ENCODE peak calls at places on chromosomes 5 and 9, in five cellular contexts. C, L, A, E and H are unnamed samples.

GRCh38 chr5:42715791-42716190 is 40.8 kb upstream of the CCDC152 start:
- DNase-seq in C (no peak), L (no peak), A (no peak), E (no peak), H (no peak)

GRCh38 chr5:87233122-87233521 is 34.6 kb upstream of the RASA1 start:
- DNase-seq in C (no peak), L (no peak), A (no peak), E (no peak), H (no peak)

GRCh38 chr5:169268019-169268418 is 32.9 kb downstream of the SLIT3 start:
- DNase-seq in C (no peak), L (no peak), A (no peak), E (no peak), H (no peak)

GRCh38 chr9:129340427-129341196 is 162.6 kb upstream of the IER5L start:
- DNase-seq in C (no peak), L (no peak), A (no peak), E (no peak), H (no peak)

GRCh38 chr9:68585034-68585761 is 44.5 kb upstream of the TMEM252 start:
- DNase-seq in C (no peak), L (no peak), A (no peak), E (no peak), H (no peak)

GRCh38 chr9:112379177-112380101 is 469 bp upstream of the HSDL2 start:
- DNase-seq in C (peak), L (peak), A (peak), E (peak), H (peak)

GRCh38 chr5:35316611-35317307 is 86.5 kb upstream of the PRLR start:
- DNase-seq in C (no peak), L (no peak), A (no peak), E (no peak), H (no peak)

GRCh38 chr5:53923969-53924876 is 363.8 kb downstream of the NDUFS4 start:
- DNase-seq in C (no peak), L (no peak), A (no peak), E (no peak), H (no peak)

GRCh38 chr5:107680799-107681198 is 10.1 kb upstream of the EFNA5 start:
- DNase-seq in C (no peak), L (no peak), A (no peak), E (no peak), H (no peak)

DNA sequence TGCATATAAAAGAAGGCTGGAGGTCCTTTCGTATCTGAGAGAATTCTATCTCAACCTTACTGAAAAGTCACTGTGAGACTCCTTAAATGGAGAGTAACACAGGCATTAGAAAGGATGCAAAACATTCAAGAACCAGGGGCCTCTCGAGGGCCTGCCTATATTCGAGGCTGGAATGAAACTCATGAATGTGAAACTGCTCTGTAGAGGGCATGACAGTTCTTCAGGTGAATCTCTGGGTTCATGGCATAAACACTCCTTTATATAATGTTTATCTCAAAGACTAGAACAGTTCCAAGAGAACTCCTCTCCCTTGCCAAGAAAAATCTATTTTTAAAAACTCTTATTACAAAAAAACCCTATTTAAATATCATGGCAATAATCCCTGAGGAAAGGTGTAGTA is 113.9 kb downstream of the SEC61B start:
- DNase-seq in C (no peak), L (no peak), A (no peak), E (no peak), H (no peak)
- TF ChIP-seq CTCF in C (no peak), L (no peak), A (no peak), E (no peak), H (no peak)

GRCh38 chr5:160399402-160400353 is at the start of gene FAM200C:
- DNase-seq in C (peak), L (peak), A (peak), E (peak), H (peak)
- TF ChIP-seq CTCF in C (no peak), L (no peak), A (no peak), E (no peak), H (no peak)

DNA sequence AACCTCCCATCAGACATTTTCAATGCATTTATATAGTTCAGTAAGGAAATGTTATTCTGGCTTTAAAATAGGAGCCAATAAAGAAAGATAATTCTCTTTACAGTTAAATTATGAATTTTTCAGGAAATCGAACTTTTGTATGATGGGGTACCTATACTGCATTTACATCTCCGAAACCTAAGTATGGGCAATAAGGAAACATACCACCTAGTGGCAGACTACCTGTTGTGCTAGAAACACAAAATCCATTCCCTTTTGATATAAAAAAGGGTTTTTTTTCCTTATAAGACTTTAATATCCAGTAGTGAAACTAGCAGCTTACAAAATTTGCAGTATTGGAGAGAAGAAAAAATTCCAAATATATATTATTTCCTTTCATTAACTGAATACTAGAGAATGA is 21.3 kb upstream of the VLDLR start:
- DNase-seq in C (no peak), L (no peak), A (no peak), E (no peak), H (no peak)
- TF ChIP-seq CTCF in C (no peak), L (no peak), A (peak), E (no peak), H (no peak)

GRCh38 chr5:64594601-64595518 is 89.0 kb downstream of the RGS7BP start:
- DNase-seq in C (no peak), L (peak), A (no peak), E (peak), H (no peak)
- TF ChIP-seq CTCF in C (peak), L (no peak), A (peak), E (no peak), H (no peak)

GRCh38 chr5:120803282-120803681 is 339.2 kb downstream of the PRR16 start:
- DNase-seq in C (no peak), L (no peak), A (peak), E (no peak), H (no peak)
- TF ChIP-seq CTCF in C (no peak), L (no peak), A (peak), E (no peak), H (no peak)

GRCh38 chr5:71783891-71784290 is 64.8 kb downstream of the CARTPT start:
- DNase-seq in C (no peak), L (no peak), A (no peak), E (no peak), H (no peak)

GRCh38 chr5:71782393-71782770 is 63.3 kb downstream of the CARTPT start:
- DNase-seq in C (no peak), L (no peak), A (no peak), E (peak), H (no peak)

GRCh38 chr5:71780597-71780996 is 61.5 kb downstream of the CARTPT start:
- DNase-seq in C (no peak), L (no peak), A (no peak), E (no peak), H (no peak)

GRCh38 chr5:71782771-71783770 is 64.0 kb downstream of the CARTPT start:
- DNase-seq in C (peak), L (peak), A (peak), E (peak), H (no peak)

DNA sequence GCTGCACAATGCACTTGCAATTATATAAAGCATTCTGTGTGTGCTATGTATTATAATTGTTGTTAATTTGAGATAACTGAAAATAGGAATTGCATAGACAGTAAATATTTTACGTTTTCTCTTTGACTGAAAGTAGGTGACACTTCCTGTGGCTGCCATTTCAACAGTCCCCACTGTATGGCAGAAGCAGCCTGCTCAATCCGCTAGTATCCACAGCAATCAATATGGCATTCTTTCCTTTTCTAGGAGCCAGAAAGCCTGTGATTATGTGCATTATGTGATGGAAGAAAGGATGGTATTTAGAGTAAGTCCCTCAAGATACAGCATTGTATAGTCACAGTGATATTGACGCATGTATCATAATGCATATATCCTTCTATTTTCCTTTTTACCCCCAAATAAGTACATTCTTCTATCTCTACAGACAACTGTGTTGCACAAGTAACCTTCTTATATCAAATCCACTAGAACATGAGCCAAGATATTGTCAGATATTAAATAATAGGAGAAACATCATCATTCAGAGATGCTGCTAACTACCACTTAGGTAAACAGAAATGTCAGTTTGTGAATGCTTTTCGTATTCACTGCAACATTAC is 59.7 kb downstream of the CARTPT start:
- DNase-seq in C (no peak), L (no peak), A (peak), E (peak), H (no peak)
- TF ChIP-seq CTCF in C (peak), L (no peak), A (peak), E (peak), H (no peak)

DNA sequence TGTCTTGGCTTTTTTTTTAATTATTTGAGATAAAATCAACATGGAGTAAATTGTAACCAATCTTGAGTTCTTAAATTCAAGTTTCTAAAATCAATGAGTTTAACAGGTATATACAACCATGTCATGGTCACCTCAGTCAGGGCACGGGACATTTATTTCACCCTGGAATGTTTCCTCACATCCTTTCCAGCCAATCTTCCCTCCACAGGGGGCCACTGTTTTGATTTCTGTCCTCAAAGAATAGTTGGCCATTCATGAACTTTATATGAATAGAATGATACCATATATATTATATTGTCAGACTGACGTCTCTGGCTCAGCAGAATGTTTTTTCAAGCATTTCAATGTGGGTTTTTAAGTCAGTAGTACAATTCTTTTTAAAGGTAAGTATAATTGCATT is 806 bp downstream of the ZNF474 start:
- DNase-seq in C (no peak), L (no peak), A (no peak), E (no peak), H (no peak)
- TF ChIP-seq CTCF in C (no peak), L (no peak), A (peak), E (no peak), H (no peak)